ENCODE peak calls at places on chromosome 6, in eight cellular contexts. S is cardiac muscle cell, V is fibroblast of lung, H is MM.1S, P is endothelial cell, N is endodermal cell, E is fibroblast of villous mesenchyme, K is AG04450. Y is an unnamed sample.

GRCh38 chr6:117346142-117346930 is 79.4 kb downstream of the ROS1 start:
- DNase-seq in S (peak; percentile 30), V (peak; percentile 18), H (peak; percentile 44), P (no peak), N (no peak), E (peak; percentile 28), K (no peak), Y (no peak)

GRCh38 chr6:121733216-121733615 is 297.8 kb downstream of the GJA1 start:
- DNase-seq in S (no peak), V (peak; percentile 51), H (no peak), P (no peak), N (no peak), E (peak; percentile 77), K (no peak), Y (no peak)

GRCh38 chr6:81996414-81996813 is 243.9 kb upstream of the TENT5A start:
- DNase-seq in S (no peak), V (peak; percentile 94), H (no peak), P (no peak), N (no peak), E (peak; percentile 60), K (peak; percentile 57), Y (no peak)

GRCh38 chr6:154438882-154439281 is 71.6 kb downstream of the CNKSR3 start:
- DNase-seq in S (no peak), V (no peak), H (no peak), P (no peak), N (no peak), E (no peak), K (no peak), Y (no peak)

GRCh38 chr6:41098366-41098765 is 25.6 kb downstream of the NFYA start:
- DNase-seq in S (no peak), V (peak; percentile 27), H (no peak), P (no peak), N (no peak), E (no peak), K (no peak), Y (no peak)

GRCh38 chr6:93088675-93089575 is 330.4 kb downstream of the EPHA7 start:
- DNase-seq in S (no peak), V (peak; percentile 5), H (no peak), P (no peak), N (no peak), E (peak; percentile 69), K (no peak), Y (peak; percentile 2)

GRCh38 chr6:161058746-161059145 is 67.2 kb downstream of the MAP3K4 start:
- DNase-seq in S (no peak), V (peak; percentile 60), H (no peak), P (no peak), N (no peak), E (peak; percentile 17), K (no peak), Y (no peak)

GRCh38 chr6:12483712-12484111 is 193.6 kb downstream of the EDN1 start:
- DNase-seq in S (no peak), V (peak; percentile 99), H (peak; percentile 86), P (no peak), N (no peak), E (peak; percentile 43), K (peak; percentile 86), Y (no peak)

GRCh38 chr6:90217621-90218496 is 78.8 kb downstream of the BACH2 start:
- DNase-seq in S (peak; percentile 85), V (no peak), H (no peak), P (peak; percentile 44), N (peak; percentile 81), E (peak; percentile 70), K (no peak), Y (peak; percentile 59)

GRCh38 chr6:44778513-44778912 is 391.0 kb downstream of the CDC5L start:
- DNase-seq in S (no peak), V (no peak), H (no peak), P (no peak), N (peak; percentile 63), E (no peak), K (no peak), Y (no peak)

GRCh38 chr6:170038251-170038650 is 252.6 kb downstream of the DLL1 start:
- DNase-seq in S (no peak), V (no peak), H (no peak), P (no peak), N (peak; percentile 68), E (peak; percentile 88), K (no peak), Y (no peak)

GRCh38 chr6:163944897-163945296 is 530.4 kb downstream of the QKI start:
- DNase-seq in S (no peak), V (no peak), H (no peak), P (no peak), N (peak; percentile 69), E (no peak), K (no peak), Y (no peak)

GRCh38 chr6:167933847-167934246 is 63.6 kb upstream of the KIF25 start:
- DNase-seq in S (peak; percentile 38), V (no peak), H (no peak), P (no peak), N (no peak), E (no peak), K (no peak), Y (no peak)

GRCh38 chr6:43299338-43300293 is 1.6 kb downstream of the SLC22A7 start:
- DNase-seq in S (no peak), V (no peak), H (no peak), P (no peak), N (no peak), E (no peak), K (no peak), Y (no peak)

GRCh38 chr6:29723666-29724588 is 693 bp downstream of the HLA-F start:
- DNase-seq in S (peak; percentile 19), V (no peak), H (peak; percentile 27), P (peak; percentile 35), N (peak; percentile 92), E (peak; percentile 14), K (no peak), Y (peak; percentile 53)

GRCh38 chr6:44183783-44184182 is 25.2 kb downstream of the CAPN11 start:
- DNase-seq in S (no peak), V (no peak), H (no peak), P (no peak), N (peak; percentile 62), E (no peak), K (no peak), Y (no peak)

GRCh38 chr6:142087950-142088857 is 44.5 kb upstream of the GJE1 start:
- DNase-seq in S (no peak), V (no peak), H (no peak), P (no peak), N (peak; percentile 61), E (no peak), K (no peak), Y (no peak)

GRCh38 chr6:91164105-91164504 is 577.2 kb upstream of the MAP3K7 start:
- DNase-seq in S (no peak), V (no peak), H (no peak), P (no peak), N (no peak), E (no peak), K (no peak), Y (no peak)

GRCh38 chr6:129929433-129929832 is 68.3 kb upstream of the TMEM244 start:
- DNase-seq in S (no peak), V (peak; percentile 90), H (no peak), P (no peak), N (no peak), E (peak; percentile 66), K (peak; percentile 49), Y (no peak)

DNA sequence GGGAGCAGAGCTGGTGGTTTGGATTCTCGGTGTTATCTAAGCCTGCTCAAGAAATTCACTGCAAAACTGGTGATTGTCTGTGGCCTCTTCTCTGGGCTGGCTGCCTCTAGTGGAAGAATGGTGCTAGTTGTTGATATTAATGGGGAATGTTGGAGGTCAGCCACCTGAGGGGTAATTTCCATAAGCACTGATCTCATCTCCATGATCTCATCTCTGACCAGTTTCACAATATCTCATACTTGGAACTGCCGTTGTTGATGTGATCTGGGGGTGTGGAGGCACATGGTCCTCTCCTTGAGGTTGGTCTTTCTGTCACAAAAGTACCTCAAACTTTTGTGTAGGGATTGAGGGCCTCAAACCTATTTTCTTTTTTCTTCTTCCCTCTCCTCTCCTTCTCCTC is 102.6 kb downstream of the CD109 start:
- DNase-seq in S (no peak), V (peak; percentile 95), H (no peak), P (no peak), N (peak; percentile 68), E (peak; percentile 96), K (peak; percentile 93), Y (no peak)
- TF ChIP-seq CTCF in S (peak; percentile 48), V (peak; percentile 62), H (peak; percentile 16), P (no peak), N (peak; percentile 63), E (peak; percentile 66), K (peak; percentile 78), Y (no peak)

GRCh38 chr6:166770216-166771116 is 143.4 kb upstream of the RPS6KA2 start:
- DNase-seq in S (no peak), V (no peak), H (no peak), P (peak; percentile 4), N (peak; percentile 47), E (no peak), K (no peak), Y (no peak)
- TF ChIP-seq CTCF in S (peak; percentile 30), V (peak; percentile 35), H (no peak), P (peak; percentile 26), N (peak; percentile 47), E (no peak), K (peak; percentile 35), Y (peak; percentile 10)

GRCh38 chr6:137775720-137776119 is 91.3 kb upstream of the TNFAIP3 start:
- DNase-seq in S (no peak), V (peak; percentile 14), H (no peak), P (no peak), N (no peak), E (no peak), K (no peak), Y (no peak)

GRCh38 chr6:137775192-137775591 is 91.9 kb upstream of the TNFAIP3 start:
- DNase-seq in S (no peak), V (no peak), H (no peak), P (no peak), N (no peak), E (no peak), K (no peak), Y (no peak)

GRCh38 chr6:137776256-137776655 is 90.8 kb upstream of the TNFAIP3 start:
- DNase-seq in S (no peak), V (no peak), H (no peak), P (no peak), N (no peak), E (no peak), K (no peak), Y (no peak)

GRCh38 chr6:137777299-137778075 is 89.6 kb upstream of the TNFAIP3 start:
- DNase-seq in S (no peak), V (no peak), H (no peak), P (no peak), N (no peak), E (peak; percentile 51), K (no peak), Y (no peak)

DNA sequence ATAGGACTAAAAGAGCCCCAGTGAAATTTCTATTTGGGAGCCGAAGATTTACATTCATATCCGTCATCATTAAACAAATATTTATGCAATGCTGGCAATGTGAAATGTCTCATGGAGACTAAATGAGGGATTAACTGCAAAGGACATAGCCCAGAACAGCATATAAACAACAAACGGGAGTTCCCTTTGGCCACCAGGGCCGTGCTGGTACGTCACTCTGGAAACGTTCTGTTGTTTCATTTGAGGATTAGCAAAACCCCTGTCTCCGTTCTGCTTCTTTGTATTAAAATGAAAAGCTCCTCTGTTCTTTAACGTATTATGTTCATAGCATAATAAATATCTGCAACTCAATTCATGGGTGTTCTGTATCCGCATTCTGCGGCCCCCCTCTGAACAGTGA is 90.3 kb upstream of the TNFAIP3 start:
- DNase-seq in S (no peak), V (no peak), H (no peak), P (no peak), N (no peak), E (peak; percentile 89), K (no peak), Y (no peak)
- TF ChIP-seq CTCF in S (no peak), V (peak; percentile 20), H (no peak), P (no peak), N (peak; percentile 37), E (peak; percentile 9), K (peak; percentile 10), Y (no peak)

GRCh38 chr6:165365371-165365770 is 56.0 kb upstream of the C6orf118 start:
- DNase-seq in S (no peak), V (no peak), H (no peak), P (no peak), N (no peak), E (no peak), K (no peak), Y (no peak)
- TF ChIP-seq CTCF in S (no peak), V (no peak), H (no peak), P (no peak), N (no peak), E (no peak), K (no peak), Y (no peak)